ENCODE peak calls at places on chromosome 5, in nine cellular contexts. E, M, Y, S, J, Z, H, U and T are unnamed samples. For H3K27me3 and H3K9me3, the result is how much of the 10 kb centered on the place peaks cover.

GRCh38 chr5:83364322-83365299 is 106.9 kb upstream of the VCAN start:
- DNase-seq in E (no peak), M (no peak), Y (no peak), S (no peak), J (no peak), Z (no peak), H (no peak), U (no peak), T (no peak)

GRCh38 chr5:124707516-124707915 is 38.9 kb downstream of the ZNF608 start:
- DNase-seq in E (no peak), M (no peak), Y (no peak), S (no peak), J (no peak), Z (no peak), H (no peak), U (no peak), T (no peak)

GRCh38 chr5:170262061-170262764 is 29.4 kb downstream of the C5orf58 start:
- DNase-seq in E (peak), M (no peak), Y (no peak), S (no peak), J (no peak), Z (peak), H (no peak), U (no peak), T (peak)

GRCh38 chr5:81908771-81909170 is 63.1 kb upstream of the ATG10 start:
- DNase-seq in E (no peak), M (no peak), Y (no peak), S (no peak), J (no peak), Z (no peak), H (no peak), U (peak), T (no peak)

GRCh38 chr5:19855453-19855852 is 132.5 kb downstream of the CDH18 start:
- DNase-seq in E (no peak), M (no peak), Y (no peak), S (no peak), J (no peak), Z (no peak), H (no peak), U (no peak), T (no peak)

GRCh38 chr5:160970605-160971191 is 118.7 kb upstream of the ATP10B start:
- DNase-seq in E (no peak), M (no peak), Y (no peak), S (no peak), J (no peak), Z (no peak), H (no peak), U (no peak), T (no peak)

GRCh38 chr5:93585054-93585751 is 2.2 kb downstream of the NR2F1 start:
- DNase-seq in E (no peak), M (no peak), Y (no peak), S (no peak), J (no peak), Z (no peak), H (no peak), U (no peak), T (no peak)

GRCh38 chr5:759781-760362 is 24.7 kb downstream of the ZDHHC11B start:
- DNase-seq in E (peak), M (no peak), Y (peak), S (no peak), J (peak), Z (peak), H (no peak), U (peak), T (peak)

GRCh38 chr5:80781356-80781755 is 126.6 kb upstream of the DHFR start:
- DNase-seq in E (no peak), M (no peak), Y (no peak), S (no peak), J (no peak), Z (no peak), H (no peak), U (no peak), T (no peak)

GRCh38 chr5:73668422-73669116 is 42.6 kb downstream of the ARHGEF28 start:
- DNase-seq in E (no peak), M (no peak), Y (no peak), S (no peak), J (no peak), Z (no peak), H (no peak), U (no peak), T (no peak)

GRCh38 chr5:125465703-125466102 is 719.3 kb upstream of the ZNF608 start:
- DNase-seq in E (no peak), M (no peak), Y (no peak), S (no peak), J (no peak), Z (no peak), H (no peak), U (no peak), T (no peak)

GRCh38 chr5:173974688-173975239 is 14.2 kb upstream of the C5orf47 start:
- DNase-seq in E (no peak), M (no peak), Y (no peak), S (no peak), J (no peak), Z (no peak), H (no peak), U (peak), T (no peak)

GRCh38 chr5:149206524-149207141 is 65.0 kb upstream of the AFAP1L1 start:
- DNase-seq in E (no peak), M (peak), Y (no peak), S (no peak), J (no peak), Z (no peak), H (no peak), U (no peak), T (no peak)

GRCh38 chr5:75640826-75641225 is 29.6 kb downstream of the ANKDD1B start:
- DNase-seq in E (no peak), M (no peak), Y (no peak), S (no peak), J (no peak), Z (no peak), H (no peak), U (no peak), T (no peak)

GRCh38 chr5:23893561-23893960 is 386.2 kb downstream of the PRDM9 start:
- DNase-seq in E (no peak), M (no peak), Y (no peak), S (no peak), J (no peak), Z (no peak), H (no peak), U (no peak), T (no peak)

GRCh38 chr5:50445281-50445949 is 4.3 kb upstream of the EMB start:
- DNase-seq in E (no peak), M (no peak), Y (no peak), S (no peak), J (no peak), Z (peak), H (no peak), U (no peak), T (peak)

GRCh38 chr5:19496056-19496455 is 491.9 kb downstream of the CDH18 start:
- DNase-seq in E (no peak), M (no peak), Y (no peak), S (no peak), J (no peak), Z (no peak), H (no peak), U (no peak), T (no peak)

GRCh38 chr5:159263569-159263905 is 447 bp downstream of the UBLCP1 start:
- DNase-seq in E (no peak), M (no peak), Y (no peak), S (no peak), J (no peak), Z (no peak), H (no peak), U (no peak), T (no peak)

GRCh38 chr5:79578876-79579275 is 33.4 kb upstream of the TENT2 start:
- DNase-seq in E (no peak), M (no peak), Y (no peak), S (no peak), J (no peak), Z (no peak), H (no peak), U (no peak), T (no peak)

GRCh38 chr5:126544087-126544740 is 50.8 kb downstream of the ALDH7A1 start:
- DNase-seq in E (no peak), M (no peak), Y (no peak), S (peak), J (peak), Z (peak), H (no peak), U (peak), T (peak)

GRCh38 chr5:56360816-56361215 is 127.7 kb upstream of the ANKRD55 start:
- DNase-seq in E (no peak), M (no peak), Y (no peak), S (no peak), J (no peak), Z (no peak), H (no peak), U (no peak), T (no peak)

GRCh38 chr5:112485802-112486427 is 66.8 kb upstream of the EPB41L4A start:
- DNase-seq in E (no peak), M (no peak), Y (no peak), S (no peak), J (no peak), Z (no peak), H (no peak), U (no peak), T (no peak)

GRCh38 chr5:61783481-61783880 is 451.4 kb downstream of the ZSWIM6 start:
- DNase-seq in E (no peak), M (no peak), Y (no peak), S (no peak), J (no peak), Z (no peak), H (no peak), U (no peak), T (no peak)

GRCh38 chr5:175484824-175485223 is 6.5 kb downstream of the SFXN1 start:
- DNase-seq in E (no peak), M (no peak), Y (no peak), S (no peak), J (no peak), Z (no peak), H (no peak), U (no peak), T (no peak)

GRCh38 chr5:97096096-97096648 is 46.2 kb downstream of the LIX1 start:
- DNase-seq in E (no peak), M (no peak), Y (no peak), S (no peak), J (no peak), Z (no peak), H (no peak), U (no peak), T (no peak)

GRCh38 chr5:71974622-71975021 is 132.7 kb upstream of the MAP1B start:
- DNase-seq in E (no peak), M (no peak), Y (no peak), S (no peak), J (no peak), Z (no peak), H (no peak), U (no peak), T (no peak)

GRCh38 chr5:76724871-76725270 is 8.9 kb downstream of the F2R start:
- DNase-seq in E (no peak), M (no peak), Y (no peak), S (no peak), J (no peak), Z (no peak), H (no peak), U (no peak), T (no peak)

GRCh38 chr5:142016576-142016975 is 3.7 kb upstream of the GNPDA1 start:
- DNase-seq in E (no peak), M (no peak), Y (no peak), S (no peak), J (no peak), Z (peak), H (no peak), U (no peak), T (no peak)

GRCh38 chr5:53425598-53426516 is 54.6 kb upstream of the FST start:
- DNase-seq in E (no peak), M (no peak), Y (no peak), S (peak), J (peak), Z (no peak), H (no peak), U (peak), T (no peak)

GRCh38 chr5:119074419-119074818 is 3.5 kb downstream of the DMXL1 start:
- DNase-seq in E (no peak), M (no peak), Y (no peak), S (no peak), J (no peak), Z (no peak), H (no peak), U (no peak), T (no peak)

GRCh38 chr5:10564838-10565784 is 1.2 kb downstream of the ANKRD33B start:
- DNase-seq in E (peak), M (peak), Y (no peak), S (no peak), J (no peak), Z (no peak), H (no peak), U (peak), T (no peak)

GRCh38 chr5:172420215-172420934 is 34.0 kb downstream of the SH3PXD2B start:
- DNase-seq in E (no peak), M (no peak), Y (peak), S (peak), J (peak), Z (no peak), H (peak), U (peak), T (no peak)

GRCh38 chr5:42059778-42060464 is 134.8 kb downstream of the FBXO4 start:
- DNase-seq in E (no peak), M (no peak), Y (no peak), S (no peak), J (no peak), Z (no peak), H (no peak), U (no peak), T (no peak)

DNA sequence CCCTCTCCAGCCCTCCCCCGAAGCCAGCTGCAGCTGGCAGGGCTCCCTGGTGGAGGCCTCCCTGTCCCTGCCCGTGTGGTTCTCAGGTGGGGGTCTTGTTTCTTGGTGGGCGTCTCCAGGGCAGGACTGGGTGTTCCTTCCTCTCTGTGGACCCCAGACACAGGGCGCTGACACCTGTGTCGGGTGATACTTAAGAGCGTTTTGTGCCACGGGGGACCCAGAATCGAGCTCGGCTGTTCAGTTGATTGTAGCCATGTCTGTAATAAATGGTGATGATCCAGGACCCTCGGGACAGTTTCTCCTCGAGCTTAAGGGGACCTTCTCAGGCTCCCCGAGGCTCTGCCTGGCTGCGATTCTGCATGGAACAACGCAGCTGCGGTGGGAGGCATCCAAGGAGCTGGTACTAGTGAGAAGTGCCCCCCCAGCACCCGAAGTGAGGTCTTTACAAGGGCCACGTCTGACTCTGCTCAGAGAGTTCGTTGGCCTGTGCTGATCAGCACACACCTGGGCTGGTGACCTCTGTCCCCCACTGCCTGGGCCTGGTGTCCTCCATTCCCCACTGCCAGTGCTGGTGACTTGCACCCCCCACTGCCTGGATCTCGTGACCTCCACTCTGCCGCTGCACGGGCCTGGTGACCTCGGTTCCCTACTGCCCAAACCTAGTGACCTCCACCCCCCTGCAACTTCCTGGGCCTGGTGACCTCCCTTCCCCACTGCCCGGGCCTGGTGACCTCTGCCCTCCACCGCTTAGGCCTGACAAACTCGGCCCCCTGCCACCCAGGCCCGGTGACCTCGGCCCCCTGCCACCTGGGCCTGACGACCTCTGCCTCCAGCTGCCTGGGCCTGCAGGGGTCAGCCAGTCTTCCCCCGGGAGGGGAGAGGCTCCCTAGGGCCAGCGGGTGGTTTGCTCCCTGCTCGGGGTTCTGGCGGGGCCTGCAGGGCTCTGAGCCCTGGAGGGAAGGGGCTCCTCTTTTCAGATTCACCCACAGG is 36.0 kb downstream of the NDUFS6 start:
- DNase-seq in E (peak), M (no peak), Y (no peak), S (no peak), J (no peak), Z (no peak), H (no peak), U (no peak), T (no peak)
- H3K27me3 ChIP-seq in E (under half), M (under half), Y (under half), S (under half), J (under half), Z (under half), H (under half), U (half or more), T (under half)

GRCh38 chr5:95735436-95735835 is 4.3 kb downstream of the RHOBTB3 start:
- DNase-seq in E (no peak), M (no peak), Y (no peak), S (no peak), J (no peak), Z (no peak), H (no peak), U (no peak), T (no peak)
- H3K27ac ChIP-seq in E (peak), M (no peak), Y (peak), S (peak), J (peak), Z (no peak), H (peak), U (no peak), T (no peak)

GRCh38 chr5:136749016-136749415 is 383.7 kb upstream of the TRPC7 start:
- DNase-seq in E (no peak), M (no peak), Y (no peak), S (no peak), J (no peak), Z (no peak), H (no peak), U (no peak), T (no peak)
- H3K9me3 ChIP-seq in E (under half), M (under half), Y (under half), S (under half), J (under half), Z (under half), H (under half), U (under half), T (under half)

DNA sequence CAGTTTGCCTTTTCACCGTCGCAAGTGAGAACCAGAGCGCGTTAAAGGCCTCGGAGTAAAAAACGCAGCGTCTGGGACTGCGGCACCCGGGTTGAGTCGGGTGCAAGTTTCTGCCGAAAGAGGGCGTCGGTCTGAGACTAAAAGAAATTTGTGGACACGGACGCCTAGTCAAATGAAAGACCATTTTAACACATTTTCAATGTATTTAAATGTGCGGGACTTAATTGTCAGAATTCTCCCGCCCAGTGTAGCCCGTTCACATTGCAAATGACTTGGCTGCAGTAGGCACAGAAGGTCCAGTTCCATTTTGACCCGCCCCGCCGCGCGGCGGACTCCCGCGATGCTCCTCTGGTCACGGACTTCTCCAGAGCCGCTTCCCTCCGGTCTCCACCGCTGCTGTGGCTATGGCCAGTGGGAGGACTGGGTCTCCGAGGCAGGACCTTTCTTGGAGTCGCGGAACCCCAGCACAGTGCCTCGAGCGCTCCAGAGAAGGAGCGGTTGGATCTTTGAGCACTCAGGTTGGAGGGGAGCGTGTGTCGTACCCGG is 1.3 kb upstream of the NPR3 start:
- DNase-seq in E (peak), M (peak), Y (peak), S (peak), J (peak), Z (peak), H (peak), U (peak), T (no peak)
- H3K27me3 ChIP-seq in E (under half), M (under half), Y (under half), S (under half), J (under half), Z (under half), H (under half), U (under half), T (half or more)

GRCh38 chr5:134098690-134099089 is 15.8 kb upstream of the TCF7 start:
- DNase-seq in E (no peak), M (no peak), Y (no peak), S (no peak), J (no peak), Z (no peak), H (no peak), U (no peak), T (no peak)

GRCh38 chr5:134100283-134101011 is 14.0 kb upstream of the TCF7 start:
- DNase-seq in E (no peak), M (no peak), Y (no peak), S (peak), J (no peak), Z (peak), H (no peak), U (no peak), T (peak)

GRCh38 chr5:134101686-134102439 is 12.6 kb upstream of the TCF7 start:
- DNase-seq in E (peak), M (peak), Y (peak), S (peak), J (peak), Z (peak), H (peak), U (peak), T (peak)

GRCh38 chr5:134099288-134099872 is 15.1 kb upstream of the TCF7 start:
- DNase-seq in E (no peak), M (no peak), Y (no peak), S (no peak), J (no peak), Z (no peak), H (no peak), U (peak), T (no peak)

GRCh38 chr5:134099939-134100282 is 14.6 kb upstream of the TCF7 start:
- DNase-seq in E (no peak), M (no peak), Y (no peak), S (no peak), J (no peak), Z (no peak), H (no peak), U (no peak), T (no peak)
- H3K27ac ChIP-seq in E (no peak), M (no peak), Y (no peak), S (no peak), J (no peak), Z (peak), H (no peak), U (no peak), T (peak)